ENCODE peak calls at places on chromosomes 1 and 21, in six cellular contexts. F is IMR-90, G is mesenchymal stem cell, A is H1, B is mesendoderm, J is H9. V is an unnamed sample.

GRCh38 chr1:60132985-60133673 is 59.6 kb upstream of the C1orf87 start:
- DNase-seq in G (no peak), J (no peak), F (peak), B (no peak), A (no peak), V (no peak)

GRCh38 chr1:27489973-27490741 is at the start of gene WASF2:
- DNase-seq in J (peak), G (peak), A (peak), F (peak), B (peak), V (peak)

GRCh38 chr1:25845664-25846063 is 13.6 kb downstream of the AUNIP start:
- DNase-seq in F (no peak), B (no peak), J (no peak), A (no peak), G (no peak), V (no peak)

GRCh38 chr1:11706292-11706691 is 14.8 kb downstream of the DRAXIN start:
- DNase-seq in A (no peak), F (no peak), B (no peak), G (no peak), J (peak), V (no peak)

GRCh38 chr1:115089443-115090340 is at the start of gene TSPAN2:
- DNase-seq in G (no peak), F (peak), A (peak), J (peak), B (peak), V (peak)

GRCh38 chr1:44327679-44328491 is 27.2 kb downstream of the ERI3 start:
- DNase-seq in A (peak), F (peak), G (peak), J (peak), B (peak), V (no peak)

GRCh38 chr1:151166506-151166956 is 587 bp downstream of the SCNM1 start:
- DNase-seq in F (peak), J (no peak), G (peak), B (peak), A (no peak), V (no peak)

GRCh38 chr1:81420760-81421159 is 380.0 kb upstream of the ADGRL2 start:
- DNase-seq in A (no peak), G (no peak), F (no peak), J (no peak), B (no peak), V (no peak)

GRCh38 chr1:191886977-191887376 is 271.3 kb upstream of the RGS18 start:
- DNase-seq in J (no peak), B (no peak), G (no peak), F (no peak), A (no peak), V (no peak)

GRCh38 chr1:83928396-83928795 is 70.5 kb downstream of the TTLL7 start:
- DNase-seq in J (no peak), B (no peak), A (no peak), F (peak), G (peak), V (no peak)

GRCh38 chr1:2050482-2050792 is 226 bp downstream of the PRKCZ start:
- DNase-seq in B (peak), A (no peak), F (no peak), G (no peak), J (no peak), V (no peak)

GRCh38 chr1:25009675-25010262 is 79.7 kb upstream of the RUNX3 start:
- DNase-seq in G (no peak), J (no peak), A (no peak), B (no peak), F (no peak), V (no peak)

GRCh38 chr1:151718011-151718431 is 1.4 kb upstream of the CELF3 start:
- DNase-seq in G (no peak), A (no peak), B (no peak), J (no peak), F (no peak), V (no peak)

GRCh38 chr1:18079941-18080340 is 27.7 kb upstream of the IGSF21 start:
- DNase-seq in B (no peak), G (no peak), J (no peak), A (no peak), F (no peak), V (no peak)

GRCh38 chr1:221543529-221544120 is 198.3 kb downstream of the DUSP10 start:
- DNase-seq in A (no peak), G (peak), B (peak), F (peak), J (no peak), V (no peak)

GRCh38 chr1:218034464-218034863 is 250.6 kb upstream of the RRP15 start:
- DNase-seq in B (peak), G (no peak), F (no peak), A (peak), J (peak), V (peak)
- H2BK15ac ChIP-seq in B (no peak), G (no peak), F (no peak), A (no peak), J (no peak), V (no peak)

GRCh38 chr1:50422946-50423669 is at the start of gene DMRTA2:
- DNase-seq in G (peak), J (peak), B (peak), A (no peak), F (no peak), V (peak)
- H2BK15ac ChIP-seq in G (no peak), J (no peak), B (no peak), A (no peak), F (no peak), V (peak)

DNA sequence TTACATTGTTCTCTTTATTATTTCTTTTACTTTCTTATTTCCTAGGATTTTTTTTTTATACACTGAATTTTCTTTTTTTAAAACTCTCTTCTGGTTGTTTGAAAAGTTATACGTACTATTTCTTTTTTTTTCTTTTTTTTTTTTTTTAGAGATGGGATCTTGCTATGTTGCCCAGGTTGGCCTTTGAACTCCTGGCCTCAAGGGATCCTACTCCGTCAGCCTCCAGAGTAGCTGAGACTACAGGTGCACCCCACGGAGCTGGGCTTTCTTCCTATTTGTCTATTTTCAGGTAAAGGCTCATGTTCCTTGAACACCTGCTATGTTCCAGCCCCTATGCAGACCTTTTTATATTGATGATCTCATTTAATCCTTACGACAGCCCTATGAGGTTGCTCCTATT is 29.4 kb upstream of the DYRK1A start:
- DNase-seq in A (no peak), B (no peak), G (no peak), J (no peak), F (no peak), V (no peak)
- H2BK15ac ChIP-seq in A (no peak), B (no peak), G (no peak), J (no peak), F (no peak), V (no peak)

GRCh38 chr1:77039739-77040138 is 172.5 kb downstream of the ST6GALNAC5 start:
- DNase-seq in G (peak), J (no peak), F (peak), B (peak), A (no peak), V (no peak)
- H2BK15ac ChIP-seq in G (no peak), J (no peak), F (peak), B (no peak), A (no peak), V (no peak)